ENCODE peak calls at places on chromosomes 4 and X, in five cellular contexts. W is GM23338, Q is brain microvascular endothelial cell, F is astrocyte, J is neural progenitor cell. P is an unnamed sample. For H3K36me3, the result is how much of the 10 kb centered on the place peaks cover.

GRCh38 chr4:22338806-22339205 is 177.1 kb downstream of the ADGRA3 start:
- DNase-seq in Q (no peak), F (no peak), W (no peak), J (no peak), P (no peak)

GRCh38 chrX:9610774-9611392 is 146.0 kb downstream of the TBL1X start:
- DNase-seq in F (peak), W (no peak), Q (no peak), J (no peak), P (no peak)

GRCh38 chrX:118632862-118633261 is 94.5 kb upstream of the IL13RA1 start:
- DNase-seq in W (no peak), J (no peak), Q (no peak), F (no peak), P (no peak)

GRCh38 chr4:63663870-63664269 is 745.4 kb downstream of the TECRL start:
- DNase-seq in W (no peak), J (no peak), F (no peak), Q (no peak), P (no peak)

GRCh38 chr4:97845758-97846157 is 297.5 kb downstream of the STPG2 start:
- DNase-seq in W (peak), J (no peak), Q (no peak), F (no peak), P (no peak)

GRCh38 chr4:176538217-176538925 is 218.6 kb downstream of the SPCS3 start:
- DNase-seq in J (no peak), F (peak), Q (peak), W (no peak), P (peak)

GRCh38 chr4:53365121-53365485 is 758 bp downstream of the SCFD2 start:
- DNase-seq in W (peak), J (peak), F (no peak), Q (no peak), P (no peak)

GRCh38 chr4:186008057-186008456 is 60.9 kb upstream of the TLR3 start:
- DNase-seq in W (no peak), J (no peak), F (no peak), Q (no peak), P (no peak)

GRCh38 chr4:41866799-41867677 is 68.2 kb upstream of the TMEM33 start:
- DNase-seq in W (peak), J (peak), F (no peak), Q (no peak), P (no peak)

GRCh38 chrX:54921427-54922021 is 900 bp downstream of the TRO start:
- DNase-seq in J (peak), F (peak), W (peak), Q (peak), P (peak)

GRCh38 chr4:183287309-183287659 is 32.8 kb downstream of the CLDN22 start:
- DNase-seq in W (no peak), J (no peak), F (no peak), Q (no peak), P (no peak)
- H3K36me3 ChIP-seq in W (under half), J (under half), F (under half), Q (under half), P (under half)

DNA sequence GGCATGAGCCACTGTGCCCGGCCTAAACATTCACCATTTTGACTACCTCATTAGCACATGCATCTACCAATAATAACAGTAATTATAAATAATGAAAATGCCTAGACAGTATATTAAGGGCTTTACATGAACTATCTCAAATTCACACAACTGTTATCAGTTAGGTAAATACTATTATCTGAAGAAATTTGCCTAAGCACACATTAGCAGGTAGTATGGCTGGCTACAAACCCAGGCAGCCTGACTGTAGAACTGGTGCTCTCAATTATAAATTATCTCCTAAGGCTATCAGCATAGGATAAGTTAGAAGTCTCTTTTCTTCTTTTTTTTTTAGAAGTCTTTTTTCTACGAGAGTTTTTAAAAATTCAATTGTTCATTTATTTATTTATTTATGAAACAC is 14.1 kb upstream of the CXorf38 start:
- DNase-seq in W (no peak), F (no peak), Q (no peak), J (no peak), P (no peak)
- H3K36me3 ChIP-seq in W (under half), F (under half), Q (under half), J (under half), P (under half)

DNA sequence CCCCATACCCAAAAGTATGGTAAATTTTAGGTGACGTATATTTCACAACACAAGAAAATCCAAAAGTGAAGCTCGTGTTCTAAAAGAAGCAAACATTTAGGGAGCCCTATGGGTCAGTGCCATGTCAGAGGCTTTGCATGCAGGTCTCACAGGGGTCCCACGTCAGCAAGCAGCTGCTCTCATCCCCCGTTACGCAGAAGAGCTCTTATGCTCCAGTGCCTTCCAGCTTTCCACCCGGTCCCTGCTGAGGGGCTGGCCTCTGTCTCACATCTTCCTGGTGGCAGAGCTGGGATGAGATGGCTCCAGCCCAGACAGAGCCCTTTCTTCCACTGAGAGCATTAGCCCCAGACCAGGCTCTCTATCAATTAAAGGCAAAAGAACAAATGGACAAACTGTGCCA is 82.0 kb downstream of the IRF2 start:
- DNase-seq in W (no peak), J (no peak), Q (no peak), F (no peak), P (no peak)
- H3K36me3 ChIP-seq in W (under half), J (under half), Q (under half), F (under half), P (under half)

GRCh38 chr4:30746735-30747134 is 26.6 kb downstream of the PCDH7 start:
- DNase-seq in Q (no peak), J (no peak), W (no peak), F (no peak), P (no peak)

GRCh38 chr4:30744386-30744785 is 24.2 kb downstream of the PCDH7 start:
- DNase-seq in W (no peak), Q (no peak), J (no peak), F (no peak), P (no peak)

GRCh38 chr4:30743897-30744296 is 23.7 kb downstream of the PCDH7 start:
- DNase-seq in F (no peak), Q (no peak), W (no peak), J (no peak), P (no peak)

DNA sequence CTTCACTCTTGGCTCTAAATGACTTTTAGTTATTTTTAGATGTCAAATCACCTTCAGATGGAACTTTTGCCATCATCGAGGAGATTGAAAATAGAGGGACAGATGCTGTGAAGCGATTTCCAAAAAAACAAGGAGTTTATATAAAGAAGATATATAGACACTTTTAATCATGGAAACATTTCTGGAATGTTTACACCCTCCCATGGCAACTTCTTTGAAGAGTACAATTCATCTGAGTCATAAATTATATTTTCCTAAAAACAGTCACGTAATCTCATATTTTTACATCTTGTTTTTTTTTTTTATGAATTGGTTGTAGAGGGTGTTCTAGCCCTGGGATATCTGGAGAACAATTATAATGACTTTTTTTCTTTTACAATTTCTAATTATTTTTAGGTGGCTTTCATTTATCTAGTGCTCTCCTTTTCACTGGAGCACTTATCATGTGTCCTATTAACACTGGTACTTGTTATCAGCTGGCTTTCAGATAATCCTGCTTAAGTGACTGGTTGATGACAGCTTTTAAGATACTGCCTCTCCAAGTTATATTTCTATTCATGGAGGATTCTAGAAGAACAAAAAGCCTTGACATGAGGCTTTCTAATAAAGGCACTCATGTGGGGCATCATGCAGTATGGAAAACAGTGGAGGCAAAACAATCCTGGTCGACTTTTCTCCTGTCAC is 24.9 kb downstream of the PCDH7 start:
- DNase-seq in W (no peak), Q (no peak), J (peak), F (peak), P (no peak)
- H3K36me3 ChIP-seq in W (under half), Q (under half), J (under half), F (under half), P (under half)